ENCODE peak calls at places on chromosomes 16 and 17, in four cellular contexts. U is hepatocyte, A is GM23338, M is mammary epithelial cell. N is an unnamed sample. For H4K20me1, the result is how much of the 10 kb centered on the place peaks cover.

GRCh38 chr17:9928601-9929341 is 23.7 kb upstream of the RCVRN start:
- DNase-seq in U (peak), M (no peak), A (peak), N (peak)

GRCh38 chr16:85626191-85626951 is 13.2 kb downstream of the GSE1 start:
- DNase-seq in U (no peak), M (no peak), A (peak), N (no peak)

GRCh38 chr16:85460252-85460982 is 152.7 kb upstream of the GSE1 start:
- DNase-seq in U (peak), M (no peak), A (peak), N (no peak)

GRCh38 chr16:54282202-54282922 is 4.2 kb downstream of the IRX3 start:
- DNase-seq in M (peak), U (peak), A (peak), N (no peak)

GRCh38 chr17:35812456-35812855 is 3.2 kb downstream of the TAF15 start:
- DNase-seq in A (no peak), M (no peak), U (no peak), N (no peak)

GRCh38 chr16:49019826-49020401 is 261.7 kb downstream of the CBLN1 start:
- DNase-seq in M (no peak), U (no peak), A (no peak), N (no peak)

GRCh38 chr17:17822189-17822978 is 14.4 kb downstream of the SREBF1 start:
- DNase-seq in A (no peak), U (no peak), M (no peak), N (peak)

GRCh38 chr16:6735631-6736030 is 597.0 kb upstream of the RBFOX1 start:
- DNase-seq in M (no peak), A (no peak), U (no peak), N (no peak)

GRCh38 chr17:2947588-2947950 is 115.8 kb downstream of the OR1D5 start:
- DNase-seq in A (no peak), M (no peak), U (no peak), N (no peak)

GRCh38 chr17:70239391-70239826 is 70.1 kb downstream of the KCNJ2 start:
- DNase-seq in U (no peak), M (no peak), A (no peak), N (no peak)

GRCh38 chr17:49450735-49451134 is 36.1 kb upstream of the PHB1 start:
- DNase-seq in M (peak), U (no peak), A (no peak), N (peak)

GRCh38 chr17:40415390-40415789 is 2.3 kb downstream of the TOP2A start:
- DNase-seq in U (peak), A (peak), M (peak), N (peak)

GRCh38 chr16:88798772-88799455 is 4.7 kb upstream of the CDT1 start:
- DNase-seq in M (no peak), U (no peak), A (no peak), N (no peak)

GRCh38 chr17:79001190-79002020 is 8.2 kb downstream of the CANT1 start:
- DNase-seq in A (no peak), M (no peak), U (no peak), N (no peak)

GRCh38 chr17:68399638-68400403 is 57.5 kb downstream of the WIPI1 start:
- DNase-seq in A (no peak), M (peak), U (peak), N (peak)

GRCh38 chr17:55161935-55162555 is 102.7 kb upstream of the HLF start:
- DNase-seq in M (peak), U (no peak), A (no peak), N (peak)

GRCh38 chr17:56425483-56425882 is 168.0 kb upstream of the NOG start:
- DNase-seq in M (no peak), U (no peak), A (no peak), N (no peak)

GRCh38 chr17:56431736-56432135 is 161.8 kb upstream of the NOG start:
- DNase-seq in A (peak), M (no peak), U (no peak), N (peak)

GRCh38 chr17:56424005-56424404 is 169.5 kb upstream of the NOG start:
- DNase-seq in U (no peak), M (no peak), A (no peak), N (no peak)

GRCh38 chr17:56424543-56425044 is 168.9 kb upstream of the NOG start:
- DNase-seq in U (no peak), A (no peak), M (no peak), N (no peak)

DNA sequence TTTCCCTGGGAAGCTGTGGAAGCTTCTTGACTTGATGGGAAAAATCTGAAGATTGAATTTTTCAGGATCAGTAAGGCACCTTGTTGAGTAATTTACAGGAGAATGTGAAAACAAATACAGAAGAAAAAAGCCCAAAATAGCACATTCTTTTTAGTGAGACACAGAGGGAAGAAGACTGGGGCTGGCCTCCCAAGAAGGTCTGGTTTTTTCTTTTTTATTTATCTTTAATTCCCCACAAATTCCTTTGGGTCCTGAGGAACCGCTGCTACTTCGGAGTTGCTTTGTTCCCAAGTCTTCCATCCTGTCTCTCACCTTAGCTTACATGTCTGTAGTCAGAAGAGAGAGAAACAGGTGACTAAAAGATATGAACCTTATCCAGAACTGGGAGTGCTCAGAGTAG is 166.6 kb upstream of the NOG start:
- DNase-seq in U (no peak), A (no peak), M (no peak), N (no peak)
- H3K27ac ChIP-seq in U (no peak), A (no peak), M (no peak), N (no peak)

GRCh38 chr17:77385750-77386501 is 245.2 kb downstream of the SEC14L1 start:
- DNase-seq in A (no peak), U (no peak), M (no peak), N (peak)

GRCh38 chr17:77383613-77384608 is 243.1 kb downstream of the SEC14L1 start:
- DNase-seq in M (peak), A (no peak), U (no peak), N (peak)

GRCh38 chr17:77387891-77388290 is 247.1 kb downstream of the SEC14L1 start:
- DNase-seq in U (no peak), A (no peak), M (no peak), N (no peak)

GRCh38 chr17:77388384-77389306 is 247.9 kb downstream of the SEC14L1 start:
- DNase-seq in M (no peak), U (no peak), A (no peak), N (peak)

DNA sequence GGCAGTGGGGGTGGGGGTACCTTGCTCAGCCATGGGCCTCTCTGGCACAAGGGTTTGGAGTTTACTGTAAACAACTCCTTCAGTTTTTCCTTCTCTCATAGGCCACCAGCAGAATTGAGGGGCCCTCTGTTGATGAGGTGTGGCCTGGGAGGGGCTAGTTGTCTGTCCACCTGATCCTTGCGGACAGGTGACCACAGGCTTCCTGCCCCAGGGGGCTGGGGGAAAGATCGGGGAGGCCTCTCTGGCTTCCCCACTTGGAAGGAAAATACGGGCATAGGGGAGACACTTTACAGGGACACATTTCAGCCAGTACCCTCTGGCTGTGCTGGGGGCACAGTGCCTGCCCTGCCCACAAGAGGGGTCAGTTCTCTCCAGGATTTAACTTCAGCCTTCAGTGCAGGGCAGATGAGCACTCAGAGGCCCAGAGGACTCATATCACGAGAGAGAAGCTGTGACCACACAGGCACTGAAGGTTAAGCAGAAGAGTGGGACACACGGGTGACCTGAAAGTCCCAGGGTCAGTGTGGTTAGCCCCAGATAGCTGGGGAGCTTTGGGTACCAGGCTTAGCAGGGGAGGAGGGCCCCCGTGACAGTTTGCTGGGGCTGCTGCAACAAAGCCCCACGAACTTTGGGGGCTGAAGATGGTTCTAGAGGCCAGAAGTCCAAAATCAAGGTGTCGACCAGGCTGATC is 245.9 kb downstream of the SEC14L1 start:
- DNase-seq in U (no peak), A (no peak), M (no peak), N (no peak)
- H4K20me1 ChIP-seq in U (half or more), A (under half), M (under half), N (under half)

DNA sequence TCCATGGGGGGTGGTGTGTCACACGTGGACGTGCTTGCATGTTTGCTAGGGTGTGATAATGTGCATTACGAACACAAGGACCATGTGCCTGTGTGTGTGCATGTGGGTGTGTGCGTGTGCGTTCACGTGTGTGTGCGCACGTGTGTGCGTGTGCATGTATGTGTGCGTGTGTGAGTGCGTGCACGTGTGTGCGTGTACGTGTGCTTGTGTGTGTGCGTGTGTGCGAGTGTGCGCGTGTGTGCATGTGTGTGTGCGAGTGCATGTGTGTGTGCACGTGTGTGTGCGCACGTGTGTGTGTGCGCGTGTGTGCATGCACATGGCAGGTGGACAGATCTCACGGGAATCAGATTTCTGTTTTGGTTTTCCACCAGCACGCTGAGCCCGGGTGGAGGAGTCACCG is 29.5 kb downstream of the RNF213 start:
- DNase-seq in U (no peak), M (no peak), A (no peak), N (no peak)
- H3K27ac ChIP-seq in U (no peak), M (no peak), A (no peak), N (no peak)

GRCh38 chr17:8122923-8123694 is 797 bp downstream of the HES7 start:
- DNase-seq in A (peak), M (peak), U (peak), N (peak)

GRCh38 chr17:8122391-8122922 is 1.4 kb downstream of the HES7 start:
- DNase-seq in A (peak), M (peak), U (peak), N (peak)

GRCh38 chr17:8120520-8121443 is 2.5 kb upstream of the ALOXE3 start:
- DNase-seq in U (peak), M (peak), A (peak), N (peak)

GRCh38 chr17:8119575-8120519 is 1.5 kb upstream of the ALOXE3 start:
- DNase-seq in M (peak), U (peak), A (peak), N (peak)

DNA sequence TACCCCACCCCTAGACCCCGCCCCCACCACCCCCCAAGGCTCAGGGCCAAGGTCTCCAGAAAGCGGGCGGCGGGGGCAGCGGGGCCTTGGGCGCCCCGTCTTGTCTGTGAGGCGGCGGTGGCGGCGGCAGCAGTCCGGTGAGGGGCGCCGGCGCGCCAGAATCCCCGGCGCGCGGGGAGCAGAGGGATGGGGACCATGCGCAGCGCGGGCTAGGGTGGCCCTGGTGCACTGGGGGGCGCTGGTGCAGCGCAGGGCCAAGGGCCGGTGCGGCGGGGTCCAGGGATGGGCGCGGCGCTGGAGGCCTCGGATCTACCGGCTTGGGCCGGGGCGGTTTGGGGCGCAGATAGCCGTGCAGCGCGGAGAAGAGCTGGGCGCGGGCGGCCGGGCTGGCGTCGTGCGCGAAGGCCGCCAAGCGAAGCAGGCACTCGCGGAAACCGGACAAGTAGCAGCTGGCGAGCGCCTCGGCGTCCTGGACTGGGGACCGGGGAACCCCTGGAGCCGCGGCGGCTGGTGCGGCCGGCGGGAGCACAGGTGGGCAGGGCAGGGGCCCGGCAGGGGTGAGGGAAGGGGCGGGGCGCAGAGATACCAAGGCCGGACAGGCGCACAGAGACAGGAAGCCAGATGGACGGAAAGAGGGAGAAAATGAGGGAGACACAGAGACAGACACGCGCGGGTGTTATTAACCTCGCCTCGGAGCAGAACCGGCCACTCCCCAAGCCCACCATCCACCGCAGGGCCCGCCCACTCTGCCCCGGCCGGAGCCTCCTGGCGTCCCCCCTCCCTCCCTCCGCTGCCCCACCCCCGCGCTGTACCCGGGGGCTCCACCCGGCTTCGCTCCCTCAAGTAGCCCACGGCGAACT is 2.1 kb downstream of the HES7 start:
- DNase-seq in U (peak), A (peak), M (peak), N (peak)
- H4K20me1 ChIP-seq in U (under half), A (under half), M (under half), N (under half)

GRCh38 chr17:61659437-61659836 is 68.4 kb upstream of the NACA2 start:
- DNase-seq in U (no peak), A (no peak), M (no peak), N (no peak)

GRCh38 chr17:61661135-61661534 is 70.1 kb upstream of the NACA2 start:
- DNase-seq in U (no peak), A (no peak), M (no peak), N (no peak)

GRCh38 chr17:61658183-61658582 is 67.2 kb upstream of the NACA2 start:
- DNase-seq in A (no peak), M (no peak), U (no peak), N (no peak)

GRCh38 chr17:61662771-61663170 is 71.8 kb upstream of the NACA2 start:
- DNase-seq in M (no peak), A (no peak), U (no peak), N (no peak)

DNA sequence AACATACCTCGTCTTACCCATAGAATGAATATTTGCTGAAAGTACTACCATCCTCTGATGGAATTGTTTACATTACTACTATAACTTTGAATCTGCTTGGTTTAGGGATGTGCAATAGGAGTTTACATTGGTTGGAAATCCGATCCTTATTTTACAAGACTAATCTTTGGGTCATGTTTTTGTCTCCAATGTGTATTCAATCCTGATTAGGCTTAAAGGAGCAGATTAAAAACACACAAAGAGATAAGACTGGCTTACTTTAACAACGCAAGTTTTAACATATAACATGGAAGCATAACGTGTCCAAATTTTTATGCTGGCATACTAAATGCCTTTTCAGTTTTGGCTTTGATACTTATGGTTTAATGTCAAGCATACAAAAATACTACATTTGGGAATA is 69.7 kb upstream of the NACA2 start:
- DNase-seq in A (no peak), U (no peak), M (no peak), N (no peak)
- H3K27ac ChIP-seq in A (no peak), U (no peak), M (no peak), N (no peak)